ENCODE peak calls at places on chromosomes 4 and X, in eight cellular contexts. B is adrenal gland, Z is K562, U is tibial nerve, T is stomach, X is body of pancreas, N is heart left ventricle, A is Peyer's patch. M is an unnamed sample.

GRCh38 chrX:2184089-2184488 is 316.7 kb downstream of the DHRSX start:
- DNase-seq in B (no peak), Z (no peak), U (no peak), T (no peak), X (no peak), N (no peak), A (no peak), M (no peak)

GRCh38 chrX:67780694-67781109 is 236.9 kb downstream of the AR start:
- DNase-seq in B (peak), Z (peak), U (peak), T (peak), X (peak), N (peak), A (no peak), M (peak)

GRCh38 chr4:38923746-38924145 is 56.1 kb downstream of the FAM114A1 start:
- DNase-seq in B (no peak), Z (no peak), U (no peak), T (no peak), X (no peak), N (no peak), A (no peak), M (no peak)

GRCh38 chr4:80125252-80126177 is 52.5 kb upstream of the ANTXR2 start:
- DNase-seq in B (no peak), Z (peak), U (no peak), T (no peak), X (no peak), N (no peak), A (no peak), M (no peak)

GRCh38 chr4:15295421-15296162 is 132.2 kb upstream of the C1QTNF7 start:
- DNase-seq in B (no peak), Z (no peak), U (no peak), T (no peak), X (no peak), N (no peak), A (no peak), M (no peak)

GRCh38 chr4:76804060-76804459 is 93.9 kb downstream of the SOWAHB start:
- DNase-seq in B (no peak), Z (no peak), U (no peak), T (no peak), X (no peak), N (no peak), A (no peak), M (no peak)

GRCh38 chrX:31279359-31279758 is 207.5 kb upstream of the FTHL17 start:
- DNase-seq in B (no peak), Z (peak), U (no peak), T (no peak), X (no peak), N (no peak), A (no peak), M (no peak)

GRCh38 chrX:8288590-8288989 is 117.5 kb upstream of the VCX2 start:
- DNase-seq in B (no peak), Z (no peak), U (no peak), T (no peak), X (no peak), N (no peak), A (no peak), M (no peak)

GRCh38 chr4:32196950-32197688 is 1477.0 kb downstream of the PCDH7 start:
- DNase-seq in B (no peak), Z (no peak), U (no peak), T (no peak), X (no peak), N (no peak), A (no peak), M (no peak)

GRCh38 chr4:122968227-122968812 is 45.9 kb upstream of the NUDT6 start:
- DNase-seq in B (no peak), Z (no peak), U (no peak), T (no peak), X (no peak), N (no peak), A (no peak), M (no peak)

GRCh38 chr4:121686265-121686664 is 10.5 kb downstream of the ANXA5 start:
- DNase-seq in B (no peak), Z (no peak), U (no peak), T (no peak), X (no peak), N (no peak), A (no peak), M (no peak)

GRCh38 chrX:15903186-15903681 is 48.6 kb upstream of the AP1S2 start:
- DNase-seq in B (no peak), Z (no peak), U (no peak), T (no peak), X (no peak), N (no peak), A (no peak), M (no peak)

GRCh38 chrX:96464880-96465558 is 219.6 kb upstream of the DIAPH2 start:
- DNase-seq in B (no peak), Z (no peak), U (no peak), T (no peak), X (no peak), N (no peak), A (no peak), M (no peak)

GRCh38 chr4:11436673-11437072 is 8.0 kb upstream of the HS3ST1 start:
- DNase-seq in B (no peak), Z (no peak), U (no peak), T (no peak), X (no peak), N (no peak), A (no peak), M (no peak)

GRCh38 chr4:79653871-79654270 is 245.8 kb upstream of the GK2 start:
- DNase-seq in B (no peak), Z (no peak), U (no peak), T (no peak), X (no peak), N (no peak), A (no peak), M (no peak)

GRCh38 chr4:12761694-12762093 is 722.4 kb downstream of the RAB28 start:
- DNase-seq in B (no peak), Z (no peak), U (no peak), T (no peak), X (no peak), N (no peak), A (no peak), M (no peak)

GRCh38 chr4:882646-883045 is 49.5 kb downstream of the GAK start:
- DNase-seq in B (no peak), Z (no peak), U (no peak), T (no peak), X (no peak), N (no peak), A (no peak), M (no peak)

GRCh38 chrX:54157561-54157960 is 25.5 kb downstream of the FAM120C start:
- DNase-seq in B (no peak), Z (no peak), U (no peak), T (no peak), X (no peak), N (no peak), A (no peak), M (no peak)

DNA sequence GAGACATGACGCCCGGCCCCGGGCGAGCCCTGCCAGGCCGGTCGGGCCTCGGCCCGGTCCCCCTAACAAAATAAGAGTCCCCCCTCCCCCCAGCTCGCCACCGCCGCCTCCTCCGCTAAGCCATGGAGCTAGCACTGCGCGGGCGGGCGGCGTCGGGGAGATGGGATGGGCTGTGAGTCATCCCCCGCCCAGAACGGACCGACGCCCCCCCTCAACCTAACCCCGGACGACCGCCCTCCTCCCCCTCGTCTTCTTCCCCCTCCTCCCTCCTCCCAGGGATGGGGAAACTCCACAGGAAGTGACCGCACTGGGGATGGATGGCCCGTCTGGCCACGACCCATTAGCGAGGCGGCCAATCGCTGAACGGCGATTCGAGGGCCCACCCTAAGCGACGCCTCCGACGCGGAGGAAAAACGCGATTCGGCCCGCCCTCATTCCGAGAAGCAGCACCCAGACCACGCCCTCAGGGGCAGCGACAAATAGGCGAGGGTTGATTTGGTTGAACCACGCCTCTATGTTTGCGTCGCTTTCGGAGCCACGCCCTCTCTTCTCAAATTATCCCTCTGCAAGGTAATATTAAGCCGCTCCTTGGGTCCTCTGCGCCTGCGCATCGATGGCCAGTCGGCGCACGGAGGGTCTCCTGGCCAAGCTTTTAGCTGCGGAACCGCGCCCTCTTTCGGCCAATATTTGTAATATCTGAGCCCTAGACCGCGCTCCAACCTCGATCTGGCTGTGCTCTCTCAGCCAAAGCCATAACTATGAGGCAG is at the start of gene TFE3:
- DNase-seq in B (peak), Z (peak), U (peak), T (peak), X (peak), N (peak), A (peak), M (peak)
- TF ChIP-seq POLR2A in B (peak), Z (no peak), U (peak), T (no peak), X (peak), N (peak), A (peak), M (no peak)

GRCh38 chr4:152525878-152526277 is 10.0 kb downstream of the FBXW7 start:
- DNase-seq in B (no peak), Z (no peak), U (no peak), T (no peak), X (no peak), N (no peak), A (no peak), M (no peak)

GRCh38 chr4:152522754-152523153 is 13.1 kb downstream of the FBXW7 start:
- DNase-seq in B (no peak), Z (peak), U (no peak), T (no peak), X (no peak), N (no peak), A (no peak), M (no peak)

GRCh38 chr4:152522245-152522644 is 13.6 kb downstream of the FBXW7 start:
- DNase-seq in B (no peak), Z (no peak), U (no peak), T (no peak), X (no peak), N (no peak), A (no peak), M (no peak)

GRCh38 chr4:152524429-152524828 is 11.5 kb downstream of the FBXW7 start:
- DNase-seq in B (no peak), Z (peak), U (no peak), T (no peak), X (no peak), N (no peak), A (no peak), M (no peak)

GRCh38 chr4:152523731-152524130 is 12.2 kb downstream of the FBXW7 start:
- DNase-seq in B (no peak), Z (no peak), U (no peak), T (no peak), X (no peak), N (no peak), A (no peak), M (no peak)
- TF ChIP-seq POLR2A in B (no peak), Z (no peak), U (no peak), T (no peak), X (no peak), N (no peak), A (no peak), M (no peak)

GRCh38 chrX:134173541-134174272 is 63.3 kb upstream of the CCDC160 start:
- DNase-seq in B (no peak), Z (no peak), U (no peak), T (no peak), X (no peak), N (no peak), A (no peak), M (no peak)
- TF ChIP-seq POLR2A in B (no peak), Z (no peak), U (no peak), T (no peak), X (no peak), N (no peak), A (no peak), M (no peak)

GRCh38 chrX:120365968-120366367 is 4.1 kb downstream of the ATP1B4 start:
- DNase-seq in B (no peak), Z (no peak), U (no peak), T (no peak), X (no peak), N (no peak), A (no peak), M (no peak)

GRCh38 chrX:120358687-120359086 is 3.2 kb upstream of the ATP1B4 start:
- DNase-seq in B (no peak), Z (no peak), U (no peak), T (no peak), X (no peak), N (no peak), A (no peak), M (no peak)

GRCh38 chrX:120365320-120365719 is 3.4 kb downstream of the ATP1B4 start:
- DNase-seq in B (peak), Z (peak), U (peak), T (peak), X (peak), N (peak), A (peak), M (peak)

GRCh38 chrX:120357186-120357585 is 4.7 kb upstream of the ATP1B4 start:
- DNase-seq in B (no peak), Z (no peak), U (no peak), T (no peak), X (no peak), N (no peak), A (no peak), M (no peak)

DNA sequence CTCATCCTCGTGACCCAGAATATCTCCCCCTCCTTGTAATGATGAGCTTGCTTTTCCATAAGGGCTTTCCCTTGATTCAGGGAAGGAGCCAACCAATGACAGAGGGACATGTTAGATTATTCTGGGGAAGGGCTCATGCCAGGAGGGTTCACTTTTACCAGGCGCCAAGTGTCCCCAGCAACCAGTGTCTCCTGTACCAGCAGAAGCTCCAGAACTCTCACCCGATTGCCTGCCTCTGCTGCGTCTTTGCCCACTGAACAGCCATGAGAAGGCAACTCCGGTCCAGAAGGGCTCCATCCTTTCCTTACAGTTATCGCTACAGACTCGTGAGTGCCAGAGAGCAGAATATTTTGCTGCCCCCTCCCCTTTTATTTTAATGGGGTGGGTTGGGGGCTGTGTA is at the start of gene ATP1B4:
- DNase-seq in B (no peak), Z (no peak), U (no peak), T (no peak), X (no peak), N (no peak), A (no peak), M (no peak)
- TF ChIP-seq POLR2A in B (no peak), Z (no peak), U (no peak), T (no peak), X (no peak), N (no peak), A (no peak), M (no peak)

DNA sequence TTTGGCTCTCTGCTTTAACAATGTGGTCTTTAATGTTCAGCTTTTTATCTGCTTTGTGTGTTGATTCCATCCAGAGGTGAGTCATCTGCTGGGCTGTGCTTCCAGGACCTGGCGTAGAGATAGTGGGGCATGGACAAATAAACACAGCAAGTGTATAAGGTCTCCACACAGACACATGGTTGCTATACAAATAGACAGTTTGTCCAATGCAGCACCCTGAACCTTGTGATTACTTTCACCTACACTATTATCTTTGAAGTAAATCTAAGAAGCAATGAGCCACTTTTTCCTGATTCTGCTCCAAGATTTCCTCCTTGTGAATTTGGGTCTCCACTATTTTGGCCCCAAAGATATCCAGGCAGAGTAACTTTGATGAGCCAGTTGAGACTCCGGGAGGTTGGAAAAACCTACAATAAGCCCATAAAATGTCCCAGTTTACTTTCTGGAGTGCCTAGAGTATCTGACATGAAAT is 12.1 kb downstream of the PPARGC1A start:
- DNase-seq in B (peak), Z (peak), U (no peak), T (no peak), X (no peak), N (no peak), A (peak), M (no peak)
- TF ChIP-seq POLR2A in B (no peak), Z (no peak), U (no peak), T (no peak), X (no peak), N (no peak), A (no peak), M (no peak)

M was measured in lower leg skin.